ENCODE peak calls at places on chromosomes 13 and 19, in ten cellular contexts. L is CD8-positive, alpha-beta memory T cell; D is Peyer's patch; B is cardiac muscle cell; G is HCT116; X is fibroblast of lung; Y is heart right ventricle; T is testis; K is pancreas; F is H1. P is an unnamed sample. For H3K4me1 and H3K27me3, the result is how much of the 10 kb centered on the place peaks cover.

GRCh38 chr13:99416411-99417121 is 84.7 kb upstream of the TM9SF2 start:
- DNase-seq in K (no peak), X (no peak), Y (no peak), D (peak), G (no peak), L (no peak), B (no peak), T (peak), F (no peak), P (no peak)

GRCh38 chr13:75985132-75985531 is 349.0 kb downstream of the LMO7 start:
- DNase-seq in L (no peak), B (no peak), T (no peak), Y (no peak), G (no peak), K (no peak), F (no peak), D (no peak), X (no peak), P (no peak)

GRCh38 chr13:106118996-106119395 is 416.5 kb downstream of the EFNB2 start:
- DNase-seq in D (no peak), G (no peak), Y (no peak), K (no peak), X (peak), T (no peak), F (no peak), B (peak), L (no peak), P (no peak)

GRCh38 chr13:79862515-79862914 is 381.6 kb downstream of the NDFIP2 start:
- DNase-seq in B (no peak), D (no peak), G (no peak), K (no peak), X (no peak), F (no peak), T (no peak), L (no peak), Y (no peak), P (no peak)

GRCh38 chr13:99867535-99868271 is 103.9 kb downstream of the ZIC5 start:
- DNase-seq in B (no peak), K (no peak), L (no peak), X (no peak), T (no peak), G (no peak), D (no peak), Y (no peak), F (no peak), P (no peak)

GRCh38 chr13:111486801-111487200 is 166.4 kb downstream of the TEX29 start:
- DNase-seq in K (no peak), X (no peak), F (no peak), G (no peak), B (no peak), D (no peak), L (no peak), T (peak), Y (no peak), P (no peak)

GRCh38 chr13:34523401-34523800 is 418.7 kb upstream of the NBEA start:
- DNase-seq in K (no peak), F (no peak), D (no peak), B (no peak), X (peak), Y (no peak), G (no peak), L (no peak), T (no peak), P (no peak)

GRCh38 chr13:29449726-29450125 is 145.8 kb downstream of the SLC7A1 start:
- DNase-seq in D (no peak), Y (no peak), X (no peak), T (no peak), K (no peak), L (no peak), B (no peak), G (no peak), F (no peak), P (no peak)

GRCh38 chr13:100506600-100507422 is 81.8 kb downstream of the GGACT start:
- DNase-seq in X (no peak), L (no peak), D (no peak), F (no peak), T (no peak), Y (no peak), B (no peak), G (no peak), K (no peak), P (no peak)

GRCh38 chr13:97328222-97328790 is 105.7 kb upstream of the RAP2A start:
- DNase-seq in D (no peak), T (peak), K (no peak), B (peak), X (peak), G (no peak), Y (no peak), F (no peak), L (no peak), P (no peak)

GRCh38 chr13:45472171-45472705 is 7.5 kb downstream of the COG3 start:
- DNase-seq in G (no peak), D (no peak), K (no peak), T (no peak), Y (no peak), L (no peak), X (peak), F (no peak), B (no peak), P (no peak)

GRCh38 chr13:112928958-112929777 is 39.8 kb upstream of the MCF2L start:
- DNase-seq in K (no peak), L (no peak), D (peak), X (peak), T (no peak), Y (peak), F (no peak), B (peak), G (no peak), P (no peak)

GRCh38 chr13:23991119-23991518 is 93.8 kb upstream of the C1QTNF9B start:
- DNase-seq in X (peak), F (no peak), D (no peak), B (no peak), K (no peak), G (no peak), L (no peak), T (no peak), Y (no peak), P (no peak)

GRCh38 chr19:1252221-1252817 is 3.9 kb downstream of the MIDN start:
- DNase-seq in F (no peak), T (peak), K (peak), G (no peak), Y (peak), D (peak), L (peak), X (peak), B (peak), P (peak)

GRCh38 chr19:5110546-5110945 is 141.6 kb downstream of the KDM4B start:
- DNase-seq in F (no peak), G (no peak), T (no peak), Y (no peak), D (no peak), L (no peak), K (no peak), B (no peak), X (no peak), P (no peak)

GRCh38 chr13:23547000-23547590 is 23.1 kb upstream of the TNFRSF19 start:
- DNase-seq in Y (peak), X (peak), B (peak), D (no peak), F (peak), K (no peak), G (no peak), T (peak), L (no peak), P (no peak)

GRCh38 chr13:30110301-30111070 is 196.9 kb downstream of the KATNAL1 start:
- DNase-seq in F (no peak), T (no peak), Y (no peak), K (no peak), X (no peak), G (no peak), L (no peak), D (no peak), B (no peak), P (no peak)

GRCh38 chr13:22229916-22230315 is 559.0 kb downstream of the FGF9 start:
- DNase-seq in F (no peak), L (no peak), X (no peak), K (no peak), G (no peak), B (no peak), Y (no peak), T (no peak), D (no peak), P (no peak)

GRCh38 chr13:71801781-71802180 is 65.2 kb downstream of the DACH1 start:
- DNase-seq in L (no peak), D (no peak), Y (no peak), F (no peak), B (no peak), X (no peak), K (no peak), T (no peak), G (no peak), P (no peak)

GRCh38 chr13:32267836-32268439 is 47.2 kb downstream of the ZAR1L start:
- DNase-seq in B (peak), Y (no peak), K (no peak), D (peak), G (peak), T (no peak), X (no peak), L (peak), F (peak), P (peak)

GRCh38 chr13:108915095-108915633 is 285.8 kb downstream of the MYO16 start:
- DNase-seq in K (no peak), G (no peak), X (peak), D (no peak), B (peak), F (no peak), Y (no peak), T (peak), L (no peak), P (no peak)

GRCh38 chr13:76829572-76830327 is 56.5 kb downstream of the KCTD12 start:
- DNase-seq in T (peak), Y (peak), B (peak), G (no peak), L (no peak), D (no peak), K (peak), X (peak), F (no peak), P (no peak)

GRCh38 chr13:102710261-102710679 is 15.4 kb upstream of the METTL21C start:
- DNase-seq in X (peak), D (no peak), T (no peak), G (no peak), Y (no peak), K (no peak), L (no peak), B (no peak), F (no peak), P (no peak)

GRCh38 chr19:16233081-16233776 is 35.5 kb downstream of the AP1M1 start:
- DNase-seq in G (no peak), B (no peak), L (no peak), Y (no peak), X (no peak), T (no peak), F (no peak), D (no peak), K (no peak), P (no peak)

GRCh38 chr19:48090281-48090802 is 20.3 kb downstream of the PLA2G4C start:
- DNase-seq in D (no peak), K (no peak), T (no peak), F (no peak), X (no peak), G (no peak), Y (no peak), L (no peak), B (no peak), P (no peak)

GRCh38 chr19:17687857-17688784 is at the start of gene UNC13A:
- DNase-seq in L (peak), D (no peak), F (peak), B (peak), X (peak), K (peak), T (peak), G (no peak), Y (peak), P (no peak)

GRCh38 chr19:49431330-49431749 is 6.2 kb downstream of the GFY start:
- DNase-seq in Y (no peak), K (no peak), X (no peak), L (no peak), B (no peak), G (no peak), D (no peak), T (no peak), F (no peak), P (no peak)

GRCh38 chr13:108734676-108735075 is 105.3 kb downstream of the MYO16 start:
- DNase-seq in G (peak), Y (no peak), T (peak), D (no peak), L (no peak), K (no peak), F (peak), B (no peak), X (no peak), P (no peak)

GRCh38 chr13:44726214-44726613 is 150.1 kb upstream of the TSC22D1 start:
- DNase-seq in K (no peak), T (no peak), Y (no peak), G (no peak), X (peak), B (peak), D (no peak), F (no peak), L (no peak), P (no peak)

GRCh38 chr13:33180009-33180804 is 105.3 kb downstream of the STARD13 start:
- DNase-seq in Y (no peak), X (no peak), B (no peak), G (no peak), K (no peak), L (no peak), F (no peak), T (no peak), D (no peak), P (no peak)

GRCh38 chr19:6060600-6061391 is 49.5 kb downstream of the RFX2 start:
- DNase-seq in G (no peak), B (no peak), L (peak), D (no peak), T (peak), Y (no peak), X (peak), K (no peak), F (no peak), P (peak)

GRCh38 chr13:110617326-110618072 is 2.2 kb downstream of the NAXD start:
- DNase-seq in B (peak), K (peak), L (no peak), D (no peak), G (no peak), T (peak), Y (peak), X (peak), F (no peak), P (no peak)

DNA sequence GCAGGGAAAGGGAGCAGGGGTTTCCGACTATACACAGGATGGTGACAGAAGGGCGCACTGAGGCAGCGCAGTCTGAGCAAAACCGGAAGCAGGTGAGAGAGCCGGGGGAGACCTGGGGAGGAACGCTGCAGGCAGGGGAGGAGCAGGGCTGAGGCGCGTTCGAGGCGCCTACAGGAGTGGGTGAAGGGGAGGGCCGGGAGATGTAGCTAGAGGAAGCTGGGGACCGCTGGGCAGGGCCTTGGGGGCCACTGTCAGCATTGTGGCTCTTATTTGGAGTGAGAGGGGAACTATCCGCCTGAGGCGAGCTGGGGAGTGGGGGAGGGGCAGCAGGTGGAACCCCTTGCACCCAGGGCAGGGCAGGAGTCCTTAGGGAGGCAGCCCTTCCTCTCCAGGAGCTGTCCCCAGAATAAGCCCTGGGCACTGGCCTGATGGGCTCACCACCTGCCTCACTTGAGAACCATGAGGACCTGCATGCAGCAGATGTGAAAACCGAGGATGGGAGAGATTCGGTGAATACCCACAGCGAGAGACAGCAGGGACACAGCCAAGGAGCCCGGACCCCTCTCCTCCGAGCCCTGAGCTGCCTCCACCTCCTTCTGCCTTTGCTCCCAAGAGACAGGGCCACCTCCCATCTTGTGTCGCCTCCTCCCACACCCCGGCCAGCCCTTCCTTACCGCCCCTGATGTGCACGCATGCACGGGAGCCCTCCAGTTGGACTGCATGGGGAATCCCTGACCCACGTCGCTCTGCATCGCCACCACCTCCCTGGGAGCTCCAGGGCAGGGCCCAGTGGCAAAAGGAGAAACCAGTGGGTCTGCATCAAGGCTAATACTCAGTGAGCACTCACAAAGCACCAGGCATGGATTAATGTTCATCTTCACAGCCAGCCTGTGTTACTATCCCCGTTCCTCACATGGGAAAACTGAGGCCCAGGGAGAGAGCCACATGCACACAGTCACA is 10.3 kb downstream of the AKT2 start:
- DNase-seq in Y (no peak), D (no peak), B (no peak), K (no peak), F (no peak), G (no peak), T (no peak), X (no peak), L (no peak), P (no peak)
- H3K4me1 ChIP-seq in Y (half or more), D (under half), B (under half), K (under half), F (under half), G (under half), T (half or more), X (under half), L (half or more), P (under half)

GRCh38 chr19:12055784-12056183 is 3.0 kb upstream of the ZNF878 start:
- DNase-seq in Y (no peak), B (no peak), F (no peak), X (no peak), K (no peak), L (no peak), T (no peak), D (no peak), G (no peak), P (no peak)

GRCh38 chr19:12047868-12048267 is 4.9 kb downstream of the ZNF878 start:
- DNase-seq in D (no peak), K (no peak), Y (no peak), L (no peak), T (no peak), X (no peak), B (no peak), G (no peak), F (no peak), P (no peak)

GRCh38 chr19:12052571-12053169 is at the start of gene ZNF878:
- DNase-seq in Y (peak), K (peak), X (peak), F (peak), G (no peak), D (peak), T (peak), L (peak), B (peak), P (peak)

GRCh38 chr19:12052057-12052570 is 647 bp downstream of the ZNF878 start:
- DNase-seq in B (no peak), D (no peak), G (no peak), T (no peak), X (peak), L (no peak), K (no peak), Y (no peak), F (no peak), P (no peak)
- H3K27me3 ChIP-seq in B (under half), D (under half), G (under half), T (under half), X (under half), L (under half), K (under half), Y (under half), F (under half), P (under half)

DNA sequence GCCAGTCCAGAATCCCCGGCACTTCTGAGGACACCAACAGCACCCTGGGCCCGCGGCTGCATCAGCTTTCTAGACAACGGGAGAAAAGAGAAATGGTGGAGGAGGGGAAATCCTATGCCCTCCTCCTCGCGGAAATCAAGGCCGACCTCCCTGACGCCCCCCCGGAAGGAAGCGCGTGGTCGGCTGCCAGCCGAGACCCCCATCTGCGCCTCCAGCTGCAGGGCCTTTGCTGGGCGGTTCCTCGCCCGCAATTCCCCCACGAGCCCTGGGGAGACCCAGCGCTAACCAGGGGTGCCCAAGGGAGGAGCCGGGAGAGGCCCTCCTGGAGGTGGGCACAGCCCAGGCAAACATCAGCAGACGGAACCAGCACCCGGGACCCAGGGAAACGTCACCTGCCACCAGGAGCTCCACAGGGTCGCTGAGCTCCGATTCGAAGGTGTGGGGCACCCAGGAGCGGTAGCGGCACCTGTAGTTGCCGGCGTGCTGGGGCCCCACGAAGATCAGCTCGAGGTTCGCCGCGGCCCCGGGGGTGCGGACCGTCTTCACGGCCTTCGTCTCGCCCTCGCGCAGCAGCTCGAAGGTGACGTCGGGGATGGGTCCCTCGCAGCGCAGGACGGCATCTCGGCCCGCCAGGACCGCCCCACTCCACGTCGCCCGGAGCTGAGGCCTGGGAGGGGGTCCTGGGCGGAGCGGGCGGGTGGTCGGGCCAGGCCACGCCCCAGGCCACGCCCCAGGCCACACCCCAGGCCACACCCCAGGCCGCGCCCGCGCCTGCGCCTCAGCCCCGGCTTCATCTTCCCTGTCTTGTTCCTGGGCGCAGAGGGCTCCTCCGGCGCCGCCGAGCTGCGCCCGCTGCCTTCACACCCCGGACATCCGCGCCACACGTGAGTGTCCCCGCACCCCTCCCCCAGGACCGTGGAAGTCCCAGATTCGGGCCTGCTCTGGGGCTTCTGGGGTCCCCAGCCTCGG is 6.0 kb downstream of the A1BG start:
- DNase-seq in L (peak), B (peak), X (peak), G (no peak), Y (peak), K (peak), T (peak), D (peak), F (peak), P (peak)
- H3K4me1 ChIP-seq in L (under half), B (under half), X (under half), G (under half), Y (under half), K (under half), T (under half), D (under half), F (under half), P (under half)

DNA sequence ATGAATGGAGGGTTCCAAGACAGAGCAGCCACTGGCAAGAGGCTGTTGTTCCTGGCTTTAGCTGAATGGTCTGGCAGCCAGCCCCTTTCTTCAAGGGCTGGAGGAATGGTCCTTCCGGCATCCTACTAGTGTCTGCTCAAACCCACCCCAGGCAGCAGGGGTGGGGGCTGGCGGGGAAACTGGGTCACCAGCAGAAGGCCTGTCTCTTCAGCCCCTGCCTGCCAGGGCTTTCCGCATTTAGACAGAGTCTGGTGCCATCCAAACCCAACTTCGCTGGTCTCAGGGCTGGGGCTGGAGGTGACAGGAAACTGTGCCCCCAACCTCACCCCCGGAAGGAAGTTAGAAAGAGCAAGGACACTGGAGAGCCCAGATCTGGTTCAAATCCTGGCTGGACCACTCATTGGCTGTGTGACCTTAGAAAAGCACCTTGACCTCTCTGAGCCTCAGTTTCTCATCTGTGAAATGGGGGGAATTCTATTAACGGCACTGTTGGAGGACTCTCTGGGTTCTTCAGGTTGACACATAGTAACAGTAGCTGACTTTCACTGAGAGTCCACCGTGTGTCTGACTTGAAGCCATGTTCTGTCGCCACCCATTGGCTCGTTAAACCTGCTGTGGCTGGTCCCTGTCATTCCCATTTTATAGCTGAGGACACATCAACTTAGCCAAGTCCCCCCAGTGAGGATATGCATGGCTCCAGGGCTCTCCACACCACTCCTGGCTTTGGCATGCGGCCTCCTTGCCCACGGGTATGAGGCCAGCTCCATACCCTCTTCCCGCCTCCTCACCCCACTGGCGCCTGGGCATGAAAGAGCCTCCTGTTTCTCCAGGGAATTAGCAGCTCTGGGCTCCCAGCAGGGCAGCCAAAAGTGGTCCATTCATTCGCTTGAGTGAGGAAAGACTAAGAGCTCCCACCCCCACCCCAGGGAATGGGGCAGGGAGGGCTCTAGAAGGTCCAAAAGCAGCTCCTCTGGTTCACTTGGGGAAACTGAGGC is 2.5 kb upstream of the NR2C2AP start:
- DNase-seq in B (no peak), Y (no peak), D (no peak), T (no peak), L (no peak), F (no peak), X (no peak), K (no peak), G (no peak), P (no peak)
- H3K27me3 ChIP-seq in B (under half), Y (under half), D (under half), T (under half), L (under half), F (under half), X (under half), K (under half), G (under half), P (under half)

P was measured in effector memory CD4-positive, alpha-beta T cell.